ENCODE peak calls at places on chromosomes 1 and 21, in five cellular contexts. O is fibroblast of lung; W is SJCRH30; V is suprapubic skin; T is CD4-positive, alpha-beta memory T cell. G is an unnamed sample.

GRCh38 chr1:86828024-86828423 is 85.9 kb downstream of the SELENOF start:
- DNase-seq in O (no peak), W (no peak), V (no peak), T (no peak), G (no peak)

GRCh38 chr1:116533425-116533820 is 37.4 kb downstream of the CD58 start:
- DNase-seq in O (no peak), W (no peak), V (no peak), T (no peak), G (no peak)

GRCh38 chr1:95382385-95382784 is 148.4 kb downstream of the RWDD3 start:
- DNase-seq in O (no peak), W (no peak), V (no peak), T (no peak), G (peak; percentile 69)

GRCh38 chr1:21936366-21937031 is 611 bp downstream of the HSPG2 start:
- DNase-seq in O (no peak), W (peak; percentile 55), V (no peak), T (no peak), G (no peak)

GRCh38 chr1:185645686-185646085 is 88.5 kb upstream of the HMCN1 start:
- DNase-seq in O (peak; percentile 41), W (no peak), V (no peak), T (no peak), G (no peak)

GRCh38 chr21:21715286-21715969 is 717.2 kb downstream of the NCAM2 start:
- DNase-seq in O (peak; percentile 98), W (peak; percentile 49), V (no peak), T (no peak), G (no peak)

GRCh38 chr1:13864760-13865159 is 164.8 kb downstream of the PRDM2 start:
- DNase-seq in O (no peak), W (no peak), V (no peak), T (no peak), G (no peak)

GRCh38 chr1:243561588-243562319 is 288.3 kb downstream of the AKT3 start:
- DNase-seq in O (no peak), W (no peak), V (no peak), T (no peak), G (no peak)

GRCh38 chr1:194829492-194829891 is 1643.1 kb upstream of the B3GALT2 start:
- DNase-seq in O (peak; percentile 35), W (no peak), V (no peak), T (no peak), G (no peak)

GRCh38 chr1:57831624-57832023 is 407.8 kb upstream of the DAB1 start:
- DNase-seq in O (peak; percentile 83), W (no peak), V (no peak), T (no peak), G (no peak)

GRCh38 chr1:236759252-236759859 is 35.7 kb upstream of the MTR start:
- DNase-seq in O (peak; percentile 18), W (peak; percentile 61), V (no peak), T (peak; percentile 40), G (no peak)

GRCh38 chr1:193019442-193020026 is 39.6 kb downstream of the UCHL5 start:
- DNase-seq in O (peak; percentile 55), W (peak; percentile 32), V (no peak), T (peak; percentile 42), G (peak; percentile 22)

GRCh38 chr1:35857830-35858229 is 25.2 kb upstream of the AGO1 start:
- DNase-seq in O (peak; percentile 27), W (peak; percentile 18), V (no peak), T (no peak), G (no peak)

GRCh38 chr1:199758626-199759255 is 268.8 kb upstream of the NR5A2 start:
- DNase-seq in O (peak; percentile 7), W (no peak), V (no peak), T (no peak), G (no peak)

GRCh38 chr1:114289321-114289720 is 135.7 kb upstream of the SYT6 start:
- DNase-seq in O (no peak), W (peak; percentile 22), V (no peak), T (no peak), G (no peak)

GRCh38 chr21:35226302-35226701 is 177.2 kb upstream of the RUNX1 start:
- DNase-seq in O (peak; percentile 52), W (peak; percentile 51), V (no peak), T (no peak), G (no peak)

GRCh38 chr1:67847466-67847865 is 14.2 kb upstream of the GNG12 start:
- DNase-seq in O (peak; percentile 77), W (no peak), V (no peak), T (no peak), G (no peak)

GRCh38 chr1:37840711-37841110 is 18.7 kb downstream of the MTF1 start:
- DNase-seq in O (no peak), W (no peak), V (no peak), T (no peak), G (no peak)

GRCh38 chr1:230614121-230614520 is 28.2 kb upstream of the COG2 start:
- DNase-seq in O (no peak), W (no peak), V (no peak), T (no peak), G (no peak)

DNA sequence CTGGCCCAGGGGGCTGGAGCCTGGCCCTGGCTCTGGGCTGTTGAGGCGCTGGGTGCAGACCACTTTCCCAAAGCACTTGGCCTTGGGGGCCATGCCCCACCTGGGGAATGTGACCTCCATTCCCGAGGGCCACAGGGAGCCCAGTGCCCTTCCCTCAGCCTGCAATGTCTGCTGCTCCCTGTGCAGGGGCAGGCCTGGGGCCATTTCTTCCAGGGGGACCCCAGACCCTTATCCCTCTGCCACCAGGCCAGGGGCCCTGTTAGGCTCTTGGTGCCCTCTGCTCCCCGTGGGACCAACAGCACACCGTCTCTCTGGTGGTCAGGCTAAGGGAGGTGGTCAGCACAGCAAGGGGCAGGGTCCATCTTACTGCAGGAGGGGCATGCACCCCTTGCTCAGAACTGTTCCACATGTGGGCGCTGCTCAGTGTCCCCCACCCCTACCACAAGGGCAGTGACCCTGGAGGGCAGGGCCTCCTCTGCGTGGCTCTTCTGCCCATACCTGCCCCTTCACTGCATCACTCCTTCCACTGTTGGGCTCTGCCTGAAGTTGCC is 1.1 kb upstream of the TMEM52 start:
- DNase-seq in O (no peak), W (no peak), V (no peak), T (no peak), G (no peak)
- H3K4me3 ChIP-seq in O (no peak overlapping the region), W (no peak overlapping the region), V (peak overlapping the region; percentile 63), T (no peak overlapping the region), G (peak overlapping the region; percentile 51)

GRCh38 chr1:205493241-205494085 is 11.0 kb upstream of the CDK18 start:
- DNase-seq in O (peak; percentile 83), W (peak; percentile 64), V (no peak), T (no peak), G (peak; percentile 41)
- H3K36me3 ChIP-seq in O (no peaks in the 10 kb centered on the region), W (no peaks in the 10 kb centered on the region), V (no peaks in the 10 kb centered on the region), T (no peaks in the 10 kb centered on the region), G (no peaks in the 10 kb centered on the region)

DNA sequence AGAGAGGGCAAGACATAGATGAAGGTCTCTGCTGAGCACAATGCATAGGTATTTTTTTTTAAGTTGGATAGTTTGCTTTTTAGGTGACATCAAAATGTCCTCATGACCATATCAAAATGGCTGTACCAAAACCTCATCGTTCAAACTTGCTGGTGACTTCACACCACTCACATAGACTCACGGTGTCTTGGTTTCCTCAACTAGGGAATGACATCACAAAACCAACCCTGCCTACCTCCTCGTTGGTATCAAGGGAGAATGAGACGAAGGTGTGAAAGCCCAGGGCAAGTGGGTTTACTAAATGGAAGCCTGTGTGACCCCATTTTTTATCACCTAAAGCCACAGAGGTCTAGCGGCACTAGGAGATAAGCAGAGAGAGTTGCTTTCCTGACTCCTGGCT is 1.6 kb downstream of the PIGR start:
- DNase-seq in O (no peak), W (no peak), V (no peak), T (no peak), G (no peak)
- H3K4me3 ChIP-seq in O (no peak overlapping the region), W (no peak overlapping the region), V (no peak overlapping the region), T (no peak overlapping the region), G (no peak overlapping the region)

GRCh38 chr1:150150511-150151021 is 850 bp downstream of the PLEKHO1 start:
- DNase-seq in O (no peak), W (peak; percentile 52), V (peak; percentile 71), T (no peak), G (peak; percentile 39)
- H3K36me3 ChIP-seq in O (peaks cover 16% of the 10 kb centered on the region), W (peaks cover 29% of the 10 kb centered on the region), V (peaks cover 5% of the 10 kb centered on the region), T (peaks cover 24% of the 10 kb centered on the region), G (peaks cover 43% of the 10 kb centered on the region)

GRCh38 chr1:107434379-107434728 is 293.5 kb downstream of the NTNG1 start:
- DNase-seq in O (no peak), W (no peak), V (no peak), T (no peak), G (no peak)
- H3K4me3 ChIP-seq in O (no peak overlapping the region), W (no peak overlapping the region), V (no peak overlapping the region), T (no peak overlapping the region), G (no peak overlapping the region)

DNA sequence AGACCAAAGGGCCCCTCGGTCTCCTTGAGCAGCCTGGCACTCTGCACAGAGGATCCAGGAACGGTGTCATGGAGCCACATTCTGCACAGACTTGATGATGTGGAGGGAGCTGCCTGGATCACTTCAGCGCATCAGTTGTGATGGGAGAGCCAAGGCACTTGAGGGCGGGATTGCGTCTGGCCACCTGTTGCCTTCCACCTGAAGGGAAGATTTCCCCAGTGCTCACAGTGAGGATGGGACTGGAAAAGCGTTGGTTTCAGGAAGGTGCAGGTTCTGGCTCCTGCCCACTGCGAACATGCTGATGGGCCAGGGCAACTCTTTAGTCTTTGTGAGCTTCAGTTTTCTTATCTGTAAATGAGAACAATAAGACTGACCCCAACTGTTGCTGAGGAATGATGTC is 2.6 kb downstream of the RER1 start:
- DNase-seq in O (no peak), W (no peak), V (no peak), T (no peak), G (no peak)
- H3K36me3 ChIP-seq in O (peaks cover 26% of the 10 kb centered on the region), W (peaks cover 39% of the 10 kb centered on the region), V (peaks cover 44% of the 10 kb centered on the region), T (peaks cover 30% of the 10 kb centered on the region), G (no peaks in the 10 kb centered on the region)

GRCh38 chr1:161771166-161771565 is 5.0 kb downstream of the ATF6 start:
- DNase-seq in O (no peak), W (no peak), V (no peak), T (no peak), G (no peak)

GRCh38 chr1:161773791-161774190 is 7.7 kb downstream of the ATF6 start:
- DNase-seq in O (no peak), W (no peak), V (no peak), T (no peak), G (no peak)

GRCh38 chr1:161770250-161770649 is 4.1 kb downstream of the ATF6 start:
- DNase-seq in O (no peak), W (no peak), V (no peak), T (no peak), G (no peak)

GRCh38 chr1:161771973-161772372 is 5.9 kb downstream of the ATF6 start:
- DNase-seq in O (no peak), W (no peak), V (no peak), T (no peak), G (no peak)

GRCh38 chr1:161772397-161772796 is 6.3 kb downstream of the ATF6 start:
- DNase-seq in O (no peak), W (no peak), V (no peak), T (no peak), G (no peak)
- H3K4me3 ChIP-seq in O (no peak overlapping the region), W (no peak overlapping the region), V (no peak overlapping the region), T (no peak overlapping the region), G (no peak overlapping the region)

G was measured in BE2C.